ENCODE peak calls at places on chromosomes 11 and 22, in five cellular contexts. Q, G, Z, A and V are unnamed samples. For H3K4me1, the result is how much of the 10 kb centered on the place peaks cover.

GRCh38 chr11:133956650-133957633 is at the start of gene IGSF9B:
- DNase-seq in Q (peak), G (peak), Z (peak), A (peak), V (peak)

GRCh38 chr11:31800398-31801265 is 10.5 kb downstream of the PAX6 start:
- DNase-seq in Q (no peak), G (no peak), Z (no peak), A (no peak), V (no peak)

GRCh38 chr11:38019072-38019775 is 1421.2 kb upstream of the RAG2 start:
- DNase-seq in Q (no peak), G (no peak), Z (no peak), A (no peak), V (peak)

GRCh38 chr22:27751277-27752070 is 50.1 kb downstream of the MN1 start:
- DNase-seq in Q (no peak), G (no peak), Z (peak), A (peak), V (no peak)

GRCh38 chr11:11667056-11667455 is 45.3 kb upstream of the GALNT18 start:
- DNase-seq in Q (no peak), G (no peak), Z (peak), A (no peak), V (no peak)

GRCh38 chr11:63532799-63533475 is 3.7 kb upstream of the PLAAT4 start:
- DNase-seq in Q (no peak), G (no peak), Z (no peak), A (no peak), V (no peak)

GRCh38 chr11:94574193-94574961 is 7.2 kb downstream of the PIWIL4 start:
- DNase-seq in Q (no peak), G (no peak), Z (peak), A (no peak), V (no peak)

GRCh38 chr11:93536346-93536871 is 6.8 kb downstream of the SMCO4 start:
- DNase-seq in Q (no peak), G (no peak), Z (no peak), A (no peak), V (no peak)

GRCh38 chr11:119374632-119375394 is 6.7 kb downstream of the USP2 start:
- DNase-seq in Q (peak), G (no peak), Z (peak), A (no peak), V (no peak)

GRCh38 chr22:28711820-28712777 is 29.5 kb downstream of the CHEK2 start:
- DNase-seq in Q (no peak), G (peak), Z (peak), A (no peak), V (peak)

GRCh38 chr11:13384837-13385417 is 78.1 kb downstream of the BTBD10 start:
- DNase-seq in Q (no peak), G (peak), Z (peak), A (no peak), V (peak)

GRCh38 chr11:116329354-116330090 is 443.3 kb downstream of the BUD13 start:
- DNase-seq in Q (no peak), G (no peak), Z (no peak), A (no peak), V (no peak)

GRCh38 chr11:91660036-91660435 is 564.6 kb upstream of the FAT3 start:
- DNase-seq in Q (no peak), G (no peak), Z (no peak), A (no peak), V (no peak)

GRCh38 chr11:41868606-41869005 is 409.2 kb upstream of the LRRC4C start:
- DNase-seq in Q (no peak), G (no peak), Z (no peak), A (no peak), V (peak)

GRCh38 chr11:17531818-17532131 is 12.4 kb downstream of the USH1C start:
- DNase-seq in Q (no peak), G (no peak), Z (peak), A (no peak), V (no peak)

GRCh38 chr11:120601566-120601965 is 90.0 kb downstream of the GRIK4 start:
- DNase-seq in Q (no peak), G (no peak), Z (peak), A (no peak), V (no peak)

GRCh38 chr11:126607776-126608625 is 252.5 kb downstream of the ST3GAL4 start:
- DNase-seq in Q (no peak), G (no peak), Z (no peak), A (no peak), V (no peak)

GRCh38 chr11:70916321-70916720 is 336.1 kb downstream of the SHANK2 start:
- DNase-seq in Q (no peak), G (no peak), Z (no peak), A (no peak), V (no peak)

GRCh38 chr22:37647928-37648327 is 8.5 kb downstream of the SH3BP1 start:
- DNase-seq in Q (no peak), G (no peak), Z (no peak), A (no peak), V (no peak)

GRCh38 chr11:59668188-59668949 is 468 bp downstream of the PATL1 start:
- DNase-seq in Q (peak), G (peak), Z (peak), A (peak), V (peak)

GRCh38 chr22:20459152-20459542 is 21.5 kb upstream of the SCARF2 start:
- DNase-seq in Q (peak), G (no peak), Z (no peak), A (no peak), V (no peak)

GRCh38 chr11:78251083-78251699 is 62.5 kb downstream of the USP35 start:
- DNase-seq in Q (no peak), G (no peak), Z (peak), A (no peak), V (no peak)

GRCh38 chr22:39959640-39960447 is at the start of gene TMA7B:
- DNase-seq in Q (no peak), G (peak), Z (peak), A (no peak), V (peak)
- H3K4me1 ChIP-seq in Q (under half), G (under half), Z (under half), A (under half), V (under half)

GRCh38 chr11:76233196-76233921 is 27.1 kb upstream of the WNT11 start:
- DNase-seq in Q (no peak), G (no peak), Z (no peak), A (no peak), V (no peak)

GRCh38 chr11:76230392-76230791 is 24.1 kb upstream of the WNT11 start:
- DNase-seq in Q (peak), G (no peak), Z (no peak), A (no peak), V (no peak)

GRCh38 chr11:76229690-76230240 is 23.5 kb upstream of the WNT11 start:
- DNase-seq in Q (peak), G (no peak), Z (no peak), A (no peak), V (no peak)

GRCh38 chr11:76232026-76232665 is 25.8 kb upstream of the WNT11 start:
- DNase-seq in Q (peak), G (no peak), Z (no peak), A (no peak), V (no peak)

DNA sequence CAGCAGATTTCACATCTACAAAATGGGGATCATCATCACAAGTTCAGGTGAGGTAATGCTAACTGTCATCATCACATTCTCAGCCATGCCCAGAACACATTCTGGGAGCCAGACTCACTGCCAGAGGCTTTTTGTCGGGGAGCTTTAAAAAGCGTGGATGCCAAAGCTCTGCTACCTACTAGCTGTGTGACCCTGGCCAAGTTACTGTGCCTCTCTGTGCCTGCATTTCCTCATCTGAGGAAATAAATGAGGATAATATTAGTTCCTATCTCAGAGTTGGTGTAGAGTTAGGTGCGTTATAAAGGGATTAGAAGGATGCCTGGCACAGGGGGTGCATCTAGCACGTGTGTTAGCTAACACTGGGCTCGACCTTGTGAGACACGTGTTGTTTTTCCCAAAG is 25.0 kb upstream of the WNT11 start:
- DNase-seq in Q (no peak), G (no peak), Z (peak), A (no peak), V (no peak)
- H3K4me1 ChIP-seq in Q (under half), G (under half), Z (under half), A (under half), V (under half)

DNA sequence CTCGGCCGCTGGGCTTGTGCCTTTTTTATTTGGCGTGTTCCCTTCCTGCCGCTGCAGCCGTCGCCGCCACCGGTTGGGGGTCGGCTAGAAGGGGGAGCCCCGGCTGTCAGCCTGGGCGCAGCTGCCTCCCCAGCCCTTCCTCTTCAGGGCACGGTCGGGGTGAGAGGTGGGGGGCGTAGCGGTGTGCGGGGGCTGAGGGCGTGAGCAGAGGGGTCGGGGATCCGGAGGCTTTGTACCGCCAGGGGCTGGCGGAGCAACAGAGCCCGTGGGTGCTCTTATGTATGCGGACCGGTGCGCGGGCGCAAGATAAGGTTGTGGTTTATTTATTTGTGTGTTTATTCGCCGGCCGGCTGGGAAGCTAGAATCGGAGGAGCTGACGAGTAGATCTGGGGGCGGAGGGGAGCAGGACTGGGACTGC is 482 bp downstream of the ZBTB16 start:
- DNase-seq in Q (peak), G (no peak), Z (peak), A (peak), V (peak)
- H3K4me1 ChIP-seq in Q (half or more), G (under half), Z (under half), A (under half), V (under half)

DNA sequence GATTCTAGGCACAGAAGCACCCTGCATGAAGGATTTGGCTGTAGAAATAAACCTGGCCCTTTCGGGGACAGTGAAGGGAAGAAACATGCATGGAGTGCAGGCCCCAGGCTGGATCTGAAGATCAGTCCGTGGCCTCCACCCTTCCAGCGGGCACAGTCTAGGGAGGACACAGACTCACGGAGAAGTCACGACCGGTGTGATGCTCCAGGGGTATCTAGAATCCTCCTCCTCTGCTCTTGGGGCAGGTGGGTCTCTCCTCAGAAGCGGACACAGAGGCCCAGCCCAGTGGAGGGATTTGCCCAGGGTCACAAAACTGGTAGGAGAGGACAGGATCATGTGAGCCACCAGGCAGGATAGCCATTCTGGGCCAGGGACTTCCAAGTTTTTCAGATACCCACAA is 22.4 kb downstream of the SLCO2B1 start:
- DNase-seq in Q (no peak), G (no peak), Z (no peak), A (no peak), V (no peak)
- H3K4me1 ChIP-seq in Q (under half), G (under half), Z (under half), A (under half), V (under half)

GRCh38 chr11:14635559-14635958 is 8.0 kb upstream of the PDE3B start:
- DNase-seq in Q (no peak), G (no peak), Z (no peak), A (no peak), V (no peak)

GRCh38 chr11:14634813-14635212 is 8.8 kb upstream of the PDE3B start:
- DNase-seq in Q (no peak), G (no peak), Z (no peak), A (no peak), V (no peak)

GRCh38 chr11:14636119-14636518 is 7.5 kb upstream of the PDE3B start:
- DNase-seq in Q (no peak), G (no peak), Z (no peak), A (no peak), V (no peak)

GRCh38 chr11:14638561-14638960 is 5.0 kb upstream of the PDE3B start:
- DNase-seq in Q (no peak), G (no peak), Z (no peak), A (no peak), V (no peak)

DNA sequence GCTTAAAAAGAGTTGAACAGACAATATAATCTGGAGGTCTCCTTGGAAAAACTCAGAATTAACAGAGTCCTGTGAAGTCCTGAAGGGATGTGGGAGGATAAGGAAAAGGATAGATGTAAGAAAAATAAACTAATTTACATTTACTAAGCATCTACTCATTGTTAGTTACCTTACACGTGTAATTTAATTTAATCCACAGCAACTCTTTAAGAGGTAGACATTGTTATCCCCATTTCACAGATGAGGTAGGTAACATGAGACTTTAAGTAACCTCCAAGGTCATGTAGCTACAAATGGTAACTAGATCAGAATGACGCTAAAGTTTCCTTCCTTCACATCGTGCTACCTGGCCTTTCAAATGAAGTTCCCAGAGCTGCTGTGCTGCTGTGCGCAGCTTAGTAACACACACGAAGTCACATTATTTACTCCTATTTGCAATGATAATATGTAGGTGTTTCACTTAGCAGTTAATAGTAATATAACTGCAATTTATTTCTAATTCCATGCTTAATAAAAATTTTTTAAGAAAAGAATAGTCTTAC is 5.7 kb upstream of the PDE3B start:
- DNase-seq in Q (no peak), G (no peak), Z (no peak), A (no peak), V (no peak)
- H3K4me1 ChIP-seq in Q (under half), G (under half), Z (under half), A (half or more), V (under half)

GRCh38 chr22:46096706-46097230 is 53.6 kb upstream of the PPARA start:
- DNase-seq in Q (no peak), G (no peak), Z (no peak), A (no peak), V (no peak)

GRCh38 chr22:46096051-46096450 is 54.3 kb upstream of the PPARA start:
- DNase-seq in Q (no peak), G (no peak), Z (no peak), A (no peak), V (no peak)

GRCh38 chr22:46099740-46100139 is 50.6 kb upstream of the PPARA start:
- DNase-seq in Q (no peak), G (no peak), Z (no peak), A (no peak), V (no peak)

GRCh38 chr22:46098525-46099475 is 51.5 kb upstream of the PPARA start:
- DNase-seq in Q (no peak), G (no peak), Z (no peak), A (no peak), V (no peak)

DNA sequence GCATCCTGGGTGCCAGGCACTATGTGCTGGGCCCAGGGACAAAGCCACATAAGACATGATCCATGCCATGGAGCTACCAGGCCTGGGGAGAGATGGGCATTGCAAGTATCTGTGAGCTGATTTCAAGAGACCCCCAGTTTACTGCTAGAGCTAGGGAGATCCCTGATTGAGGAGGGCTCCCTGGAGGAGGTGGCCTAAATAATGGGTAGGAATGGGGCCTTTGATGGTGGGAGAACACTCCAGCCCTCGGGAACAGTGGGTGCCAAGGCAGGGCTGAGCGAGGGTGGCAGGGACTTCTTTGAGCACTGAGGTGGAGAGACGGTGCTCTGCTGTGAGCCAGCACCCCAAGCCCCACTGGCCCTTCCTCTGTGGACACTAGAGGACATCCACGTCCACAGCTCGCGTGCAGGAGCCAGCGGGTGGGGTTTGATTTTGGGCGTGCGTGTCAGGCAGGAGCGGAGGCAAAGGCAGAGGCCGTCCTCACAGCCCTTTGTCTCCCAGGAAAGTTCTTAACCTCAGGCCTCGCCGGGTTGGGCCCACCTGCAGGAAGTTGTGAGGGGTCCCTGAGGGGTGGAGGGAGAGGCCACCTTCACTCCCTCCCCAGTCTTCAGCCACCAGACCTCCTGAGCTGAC is 52.9 kb upstream of the PPARA start:
- DNase-seq in Q (no peak), G (no peak), Z (no peak), A (no peak), V (no peak)
- H3K4me1 ChIP-seq in Q (half or more), G (half or more), Z (under half), A (half or more), V (under half)

GRCh38 chr11:44564653-44565007 is 833 bp upstream of the CD82 start:
- DNase-seq in Q (peak), G (peak), Z (peak), A (peak), V (peak)

GRCh38 chr11:44566559-44566949 is 1.1 kb downstream of the CD82 start:
- DNase-seq in Q (no peak), G (no peak), Z (no peak), A (no peak), V (no peak)

GRCh38 chr11:44566952-44567875 is 1.8 kb downstream of the CD82 start:
- DNase-seq in Q (no peak), G (no peak), Z (no peak), A (peak), V (no peak)

GRCh38 chr11:44565008-44565745 is at the start of gene CD82:
- DNase-seq in Q (peak), G (peak), Z (peak), A (peak), V (peak)

DNA sequence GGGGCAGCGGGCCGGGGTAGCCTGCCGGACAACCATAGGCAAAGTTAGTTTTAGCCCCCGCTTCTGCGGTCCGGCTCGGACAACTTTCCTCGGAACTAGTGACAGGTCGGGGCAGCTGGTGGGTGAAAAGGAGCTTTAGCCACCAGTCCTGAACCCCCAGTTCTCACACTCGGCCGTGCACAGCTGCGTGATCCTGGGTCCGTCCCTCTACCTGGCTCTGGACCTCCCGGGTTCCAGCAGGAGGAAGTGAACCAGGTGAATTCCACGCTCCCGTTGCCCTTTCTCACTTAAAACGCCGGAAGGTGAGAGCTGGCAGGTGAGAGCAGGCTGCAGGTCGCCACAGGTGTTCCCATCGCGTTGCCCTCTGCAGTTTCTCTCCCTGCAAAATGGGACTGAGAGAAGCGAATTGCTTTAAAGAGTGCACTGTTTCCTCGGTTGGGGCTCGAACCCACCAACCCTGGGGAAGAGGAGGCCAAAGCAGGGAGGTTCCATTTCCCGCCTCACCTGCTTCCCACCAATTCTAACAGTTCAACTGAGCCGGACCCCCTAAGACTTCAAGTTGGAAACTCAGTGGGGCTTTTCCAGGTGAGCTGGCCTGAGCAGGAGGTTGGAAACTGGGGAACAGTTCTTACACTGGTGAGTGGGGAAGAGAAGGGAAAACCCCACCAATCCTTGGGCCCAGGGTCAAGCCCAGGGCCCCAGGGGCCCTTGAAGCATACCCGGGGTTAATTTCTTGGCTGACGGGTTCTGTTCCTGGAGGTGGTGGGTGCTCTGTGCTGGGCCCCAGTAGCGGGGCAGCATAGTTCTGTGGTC is 489 bp downstream of the CD82 start:
- DNase-seq in Q (no peak), G (no peak), Z (no peak), A (peak), V (no peak)
- H3K4me1 ChIP-seq in Q (under half), G (under half), Z (under half), A (half or more), V (under half)